ENCODE peak calls at places on chromosomes 4 and X, in seven cellular contexts. E is A549, B is tibial nerve, P is testis, V is breast epithelium, D is IMR-90, U is K562. N is an unnamed sample. For H3K4me1, the result is how much of the 10 kb centered on the place peaks cover.

GRCh38 chr4:8038083-8038482 is 98.4 kb upstream of the AFAP1 start:
- DNase-seq in B (no peak), E (no peak), U (no peak), V (no peak), P (no peak), D (no peak), N (no peak)

GRCh38 chrX:1719270-1719669 is 104.4 kb downstream of the ASMT start:
- DNase-seq in U (no peak), D (no peak), P (no peak), E (no peak), B (no peak), V (no peak), N (no peak)

GRCh38 chrX:56025872-56026571 is 206.1 kb upstream of the KLF8 start:
- DNase-seq in E (peak), D (no peak), V (no peak), P (no peak), U (peak), B (no peak), N (no peak)

GRCh38 chr4:32025840-32026459 is 1305.8 kb downstream of the PCDH7 start:
- DNase-seq in D (no peak), E (peak), U (no peak), V (no peak), B (no peak), P (no peak), N (no peak)

GRCh38 chr4:26197018-26197779 is 123.6 kb upstream of the RBPJ start:
- DNase-seq in U (peak), D (peak), B (no peak), E (peak), V (peak), P (no peak), N (no peak)

GRCh38 chr4:26028793-26029511 is 114.9 kb downstream of the SMIM20 start:
- DNase-seq in B (peak), D (peak), E (peak), V (no peak), U (peak), P (peak), N (peak)

GRCh38 chr4:95537967-95538485 is 10.7 kb downstream of the UNC5C start:
- DNase-seq in B (no peak), V (no peak), D (no peak), P (no peak), E (no peak), U (no peak), N (no peak)

GRCh38 chr4:141241986-141242385 is 21.3 kb downstream of the ZNF330 start:
- DNase-seq in B (no peak), U (no peak), P (no peak), E (no peak), D (no peak), V (no peak), N (no peak)

GRCh38 chr4:81905966-81906365 is 434.3 kb upstream of the RASGEF1B start:
- DNase-seq in V (no peak), U (no peak), B (no peak), E (no peak), D (no peak), P (no peak), N (no peak)

GRCh38 chrX:15418041-15418706 is 34.0 kb upstream of the VEGFD start:
- DNase-seq in P (no peak), E (no peak), B (no peak), D (peak), U (no peak), V (no peak), N (no peak)

GRCh38 chr4:142595222-142595871 is 250.8 kb downstream of the INPP4B start:
- DNase-seq in B (no peak), D (no peak), U (no peak), E (no peak), V (no peak), P (no peak), N (no peak)

GRCh38 chr4:169723207-169723606 is 34.5 kb downstream of the HPF1 start:
- DNase-seq in U (peak), B (no peak), D (no peak), P (peak), E (peak), V (no peak), N (no peak)

GRCh38 chrX:73876897-73877296 is 313.9 kb downstream of the CHIC1 start:
- DNase-seq in E (no peak), P (no peak), B (no peak), V (no peak), U (no peak), D (no peak), N (no peak)

GRCh38 chrX:24341795-24342194 is 18.6 kb upstream of the SUPT20HL1 start:
- DNase-seq in B (no peak), V (no peak), P (no peak), D (peak), U (no peak), E (no peak), N (no peak)

GRCh38 chr4:88604978-88605678 is 12.8 kb downstream of the HERC3 start:
- DNase-seq in U (no peak), D (no peak), B (no peak), E (no peak), P (no peak), V (no peak), N (no peak)

GRCh38 chrX:45485682-45486081 is 285.0 kb upstream of the DIPK2B start:
- DNase-seq in E (no peak), U (no peak), V (no peak), B (no peak), D (no peak), P (no peak), N (no peak)

GRCh38 chr4:26719954-26720552 is 136.2 kb downstream of the TBC1D19 start:
- DNase-seq in V (no peak), B (no peak), U (peak), P (no peak), D (peak), E (peak), N (no peak)

GRCh38 chr4:88027611-88028608 is 20.5 kb downstream of the PKD2 start:
- DNase-seq in E (peak), D (peak), U (no peak), P (no peak), B (no peak), V (no peak), N (no peak)

GRCh38 chr4:142656178-142656577 is 189.9 kb downstream of the INPP4B start:
- DNase-seq in B (no peak), U (no peak), V (no peak), D (no peak), P (no peak), E (peak), N (no peak)

GRCh38 chr4:136917312-136918110 is 614.8 kb downstream of the PCDH18 start:
- DNase-seq in U (no peak), D (no peak), P (no peak), E (no peak), V (no peak), B (no peak), N (no peak)

GRCh38 chr4:147994491-147995385 is 262.9 kb downstream of the ARHGAP10 start:
- DNase-seq in B (no peak), U (no peak), P (no peak), V (no peak), E (no peak), D (peak), N (no peak)

GRCh38 chr4:104294811-104295210 is 199.9 kb downstream of the CXXC4 start:
- DNase-seq in B (no peak), D (no peak), E (no peak), P (no peak), U (no peak), V (no peak), N (no peak)

GRCh38 chrX:50747471-50747900 is 66.5 kb downstream of the SHROOM4 start:
- DNase-seq in B (no peak), V (no peak), U (peak), E (peak), D (peak), P (no peak), N (no peak)

GRCh38 chr4:113169368-113169767 is 119.9 kb downstream of the ANK2 start:
- DNase-seq in V (no peak), U (no peak), D (no peak), E (peak), P (no peak), B (no peak), N (no peak)

GRCh38 chrX:49041683-49042529 is 1.3 kb downstream of the TFE3 start:
- DNase-seq in V (no peak), P (no peak), E (peak), B (peak), D (peak), U (peak), N (no peak)

GRCh38 chrX:136397001-136397400 is 90.7 kb upstream of the BRS3 start:
- DNase-seq in P (no peak), D (no peak), E (peak), B (no peak), V (no peak), U (no peak), N (no peak)

GRCh38 chr4:176548571-176548970 is 228.8 kb downstream of the SPCS3 start:
- DNase-seq in V (no peak), U (no peak), P (no peak), B (no peak), D (peak), E (peak), N (no peak)

GRCh38 chrX:49919617-49920016 is 2.8 kb upstream of the CLCN5 start:
- DNase-seq in B (peak), E (peak), U (peak), V (no peak), P (peak), D (peak), N (peak)

GRCh38 chr4:105550641-105551040 is 1.8 kb upstream of the ARHGEF38 start:
- DNase-seq in E (peak), D (no peak), U (no peak), P (no peak), V (no peak), B (no peak), N (no peak)

GRCh38 chr4:165768281-165768680 is 104.8 kb upstream of the TLL1 start:
- DNase-seq in E (no peak), B (no peak), U (no peak), P (no peak), D (no peak), V (no peak), N (no peak)
- TF ChIP-seq POLR2A in E (no peak), B (no peak), U (no peak), P (no peak), D (no peak), V (no peak), N (no peak)

GRCh38 chr4:3660086-3660927 is 105.9 kb upstream of the ADRA2C start:
- DNase-seq in V (no peak), U (no peak), B (no peak), E (no peak), D (peak), P (peak), N (no peak)
- H3K4me1 ChIP-seq in V (under half), U (under half), B (under half), E (under half), D (under half), P (under half), N (under half)

GRCh38 chrX:115957862-115958490 is 212.6 kb upstream of the AGTR2 start:
- DNase-seq in P (no peak), V (no peak), D (no peak), E (peak), B (no peak), U (peak), N (no peak)
- TF ChIP-seq CTCF in P (no peak), V (no peak), D (no peak), E (no peak), B (no peak), U (no peak), N (no peak)

DNA sequence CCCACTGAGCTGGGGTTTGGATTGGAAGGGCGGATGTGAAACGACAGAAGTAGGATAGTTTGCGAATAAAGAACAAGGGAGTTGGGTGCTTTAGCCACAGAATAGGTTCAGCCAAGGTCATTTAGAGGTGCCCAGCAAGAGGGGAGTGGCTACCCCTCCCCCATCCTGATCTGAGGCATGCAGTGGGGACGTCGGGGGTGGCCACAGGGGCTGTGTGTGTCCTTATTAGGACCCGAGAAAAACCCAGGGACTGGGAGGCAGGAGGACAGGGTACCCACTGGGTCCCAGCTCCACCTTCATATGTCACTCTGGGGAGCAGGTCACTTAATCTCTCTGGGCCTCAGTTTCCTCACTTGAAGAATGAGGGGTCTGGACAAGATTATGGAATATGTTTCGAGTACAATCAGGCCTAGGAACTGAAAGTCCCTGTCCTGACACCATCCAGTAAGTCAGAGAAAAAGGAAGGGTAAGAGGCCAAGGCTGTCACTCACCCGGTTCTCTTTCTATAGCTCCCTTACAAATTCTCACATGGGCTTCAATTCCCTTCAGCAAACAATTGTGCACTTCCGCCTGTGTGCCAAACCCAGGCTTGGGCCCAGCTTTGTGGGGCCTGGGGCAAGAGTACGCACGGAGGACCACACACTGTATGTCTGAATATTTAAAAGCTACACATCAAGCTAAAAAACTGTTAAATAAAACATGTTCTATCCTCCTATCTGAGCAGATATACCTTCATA is 4.2 kb upstream of the NYX start:
- DNase-seq in U (no peak), E (no peak), P (no peak), D (no peak), B (no peak), V (no peak), N (no peak)
- TF ChIP-seq POLR2A in U (no peak), E (no peak), P (no peak), D (no peak), B (no peak), V (no peak), N (no peak)

DNA sequence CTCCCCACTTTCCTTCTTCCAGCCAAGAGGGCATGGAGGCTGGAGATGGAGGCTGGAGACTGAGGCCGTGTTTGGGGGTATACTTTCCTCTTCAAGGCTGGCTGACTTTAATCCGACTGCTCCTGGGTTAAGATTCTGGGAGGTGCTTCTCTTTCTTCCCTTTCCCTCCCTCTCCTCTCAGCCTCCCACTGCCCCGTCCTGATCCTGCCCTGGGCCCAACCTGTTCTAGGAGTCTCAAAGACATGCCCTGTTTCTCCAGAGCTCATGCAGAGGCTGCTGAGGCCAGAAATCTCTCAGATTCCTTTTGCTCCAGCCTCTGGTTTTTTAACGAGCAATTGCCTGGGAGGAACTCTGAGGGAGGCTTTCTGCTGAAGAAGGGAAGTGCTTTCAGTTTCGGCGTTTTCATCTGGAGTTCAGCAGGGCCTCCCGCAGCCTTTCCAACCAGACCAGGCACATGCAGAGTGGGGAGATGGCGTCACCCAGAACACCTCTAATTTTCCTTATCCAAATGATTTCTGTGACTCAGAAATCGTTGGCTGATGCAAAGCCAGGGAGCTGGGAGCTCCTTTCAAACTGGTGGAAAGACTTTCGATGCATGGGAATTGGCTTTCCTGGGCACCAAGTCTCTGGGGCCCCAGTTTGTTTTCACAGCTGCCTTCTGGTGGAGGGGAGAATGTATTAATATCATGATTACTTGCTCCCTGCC is 34.5 kb upstream of the FAM9C start:
- DNase-seq in B (peak), E (no peak), P (peak), V (no peak), D (peak), U (no peak), N (peak)
- H3K4me1 ChIP-seq in B (under half), E (under half), P (under half), V (under half), D (under half), U (under half), N (under half)

DNA sequence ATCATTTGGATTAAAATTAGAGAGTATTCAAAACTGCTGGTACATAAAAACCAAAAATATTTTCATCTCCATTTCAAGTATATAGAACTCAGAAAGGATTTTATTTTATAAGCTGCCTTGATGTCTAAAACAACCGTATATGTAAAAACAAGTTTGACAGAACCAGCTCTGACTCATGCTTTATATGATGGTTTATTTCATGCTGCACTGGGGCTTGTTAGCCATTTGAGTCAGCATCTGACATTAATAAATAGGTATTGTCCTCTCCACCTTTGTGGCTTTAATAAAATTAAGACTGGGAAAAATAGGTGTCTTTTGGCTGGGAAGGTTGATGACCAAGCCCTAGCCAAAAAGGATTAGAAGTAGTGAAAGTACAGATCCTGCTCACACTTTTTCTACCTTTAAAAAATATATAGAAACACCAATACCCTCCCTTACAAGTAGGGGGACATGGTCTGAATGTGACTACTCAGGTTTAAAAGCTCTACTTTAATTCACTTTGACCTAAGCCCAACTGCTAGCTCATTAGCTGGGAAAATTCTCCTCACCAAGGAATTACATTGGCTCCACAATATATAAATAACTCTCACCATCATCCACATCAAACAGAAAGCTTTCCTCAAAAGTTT is 228.1 kb downstream of the ADAMTS3 start:
- DNase-seq in U (no peak), E (no peak), P (no peak), B (no peak), V (no peak), D (peak), N (no peak)
- TF ChIP-seq CTCF in U (no peak), E (no peak), P (no peak), B (no peak), V (no peak), D (no peak), N (no peak)

GRCh38 chr4:140138428-140138827 is 15.6 kb downstream of the MAML3 start:
- DNase-seq in P (no peak), V (no peak), U (no peak), D (no peak), E (peak), B (no peak), N (no peak)
- TF ChIP-seq POLR2A in P (no peak), V (no peak), U (no peak), D (no peak), E (no peak), B (no peak), N (no peak)

GRCh38 chr4:110821186-110821585 is 198.3 kb upstream of the PITX2 start:
- DNase-seq in U (no peak), P (no peak), E (no peak), D (no peak), V (no peak), B (no peak), N (no peak)
- H3K4me1 ChIP-seq in U (under half), P (under half), E (under half), D (under half), V (under half), B (under half), N (under half)

DNA sequence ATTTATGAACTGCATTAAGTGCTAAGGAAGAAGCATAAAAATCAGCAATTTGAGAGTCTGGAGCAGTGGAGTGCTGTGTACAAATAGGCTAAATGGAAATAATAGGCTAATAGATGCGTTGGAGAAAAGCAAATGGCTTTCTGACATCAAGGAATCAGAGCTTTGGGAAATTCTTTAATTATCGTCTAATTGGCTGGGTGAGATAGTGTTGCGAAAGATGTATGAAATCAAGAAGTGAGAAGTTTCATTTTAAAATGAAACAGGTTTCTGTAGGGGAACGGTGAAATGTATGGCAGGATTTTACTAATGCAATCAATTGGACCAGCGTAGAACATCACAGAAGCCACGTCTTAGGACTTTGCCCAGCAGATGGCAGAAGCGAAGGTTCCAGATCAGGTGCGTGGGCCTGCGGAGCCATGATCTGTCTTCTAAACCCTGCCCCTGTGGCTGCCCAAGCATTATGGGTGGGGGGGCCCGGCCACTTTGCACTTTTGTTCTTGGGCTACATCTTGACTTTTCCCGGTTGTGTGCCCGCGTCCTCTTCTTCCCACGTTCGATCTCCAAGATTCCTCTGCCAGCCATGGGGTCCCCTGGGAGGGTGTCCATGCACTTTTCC is 118.5 kb upstream of the SHISA3 start:
- DNase-seq in E (no peak), U (peak), P (no peak), D (no peak), B (no peak), V (no peak), N (no peak)
- TF ChIP-seq CTCF in E (no peak), U (peak), P (no peak), D (no peak), B (no peak), V (no peak), N (no peak)

N was measured in heart left ventricle.